ENCODE peak calls at places on chromosome 15, in five cellular contexts. N is uterus; V is erythroblast; P is nephron progenitor cell; Q is effector CD4-positive, alpha-beta T cell. O is an unnamed sample.

GRCh38 chr15:48086162-48086561 is 34.6 kb upstream of the SLC24A5 start:
- DNase-seq in N (no peak), V (no peak), P (no peak), Q (no peak), O (no peak)

GRCh38 chr15:29857196-29857595 is 34.9 kb upstream of the TJP1 start:
- DNase-seq in N (no peak), V (no peak), P (no peak), Q (no peak), O (no peak)

GRCh38 chr15:65476942-65477341 is 40.5 kb downstream of the DPP8 start:
- DNase-seq in N (no peak), V (no peak), P (no peak), Q (no peak), O (no peak)

GRCh38 chr15:70068783-70069565 is 28.7 kb downstream of the TLE3 start:
- DNase-seq in N (no peak), V (no peak), P (no peak), Q (no peak), O (no peak)

GRCh38 chr15:89028036-89028435 is 60.2 kb upstream of the ABHD2 start:
- DNase-seq in N (no peak), V (no peak), P (no peak), Q (no peak), O (no peak)

GRCh38 chr15:34708422-34708821 is 46.4 kb downstream of the GJD2 start:
- DNase-seq in N (no peak), V (peak), P (no peak), Q (no peak), O (no peak)

GRCh38 chr15:74291101-74292071 is 55.3 kb downstream of the CCDC33 start:
- DNase-seq in N (peak), V (peak), P (peak), Q (peak), O (no peak)

GRCh38 chr15:95304116-95304873 is 1026.2 kb upstream of the NR2F2 start:
- DNase-seq in N (no peak), V (no peak), P (no peak), Q (no peak), O (no peak)

GRCh38 chr15:51888593-51889195 is 59.2 kb downstream of the TMOD3 start:
- DNase-seq in N (no peak), V (peak), P (no peak), Q (no peak), O (no peak)

GRCh38 chr15:59999064-59999377 is 5.1 kb upstream of the FOXB1 start:
- DNase-seq in N (no peak), V (no peak), P (no peak), Q (no peak), O (no peak)

O was measured in T-helper 22 cell.